ENCODE peak calls at places on chromosomes 7 and 10, in four cellular contexts. R is WTC11, V is H1, W is K562. B is an unnamed sample.

GRCh38 chr10:37976880-37977203 is 395 bp upstream of the ZNF25 start:
- DNase-seq in R (no peak), V (no peak), W (no peak), B (no peak)

GRCh38 chr10:131853610-131853964 is 47.2 kb upstream of the PPP2R2D start:
- DNase-seq in R (no peak), V (no peak), W (no peak), B (no peak)

GRCh38 chr10:20709708-20710107 is 187.4 kb downstream of the NEBL start:
- DNase-seq in R (no peak), V (no peak), W (no peak), B (no peak)

GRCh38 chr7:40753455-40753854 is 618.6 kb downstream of the SUGCT start:
- DNase-seq in R (no peak), V (no peak), W (no peak), B (no peak)

GRCh38 chr10:32650246-32650655 is 204.3 kb downstream of the CCDC7 start:
- DNase-seq in R (no peak), V (no peak), W (no peak), B (no peak)

GRCh38 chr10:1454964-1455363 is 282.4 kb downstream of the ADARB2 start:
- DNase-seq in R (no peak), V (no peak), W (no peak), B (no peak)

GRCh38 chr10:61815505-61815904 is 86.0 kb upstream of the ARID5B start:
- DNase-seq in R (no peak), V (no peak), W (no peak), B (no peak)

GRCh38 chr10:122490786-122491680 is 29.7 kb downstream of the HTRA1 start:
- DNase-seq in R (no peak), V (no peak), W (no peak), B (no peak)

GRCh38 chr7:80637453-80637852 is 989 bp upstream of the CD36 start:
- DNase-seq in R (no peak), V (no peak), W (no peak), B (no peak)

GRCh38 chr7:31066516-31067130 is 14.5 kb downstream of the ADCYAP1R1 start:
- DNase-seq in R (no peak), V (no peak), W (no peak), B (no peak)

GRCh38 chr10:112967200-112967599 is 17.2 kb downstream of the TCF7L2 start:
- DNase-seq in R (no peak), V (no peak), W (no peak), B (no peak)

GRCh38 chr7:120944826-120945562 is 5.6 kb upstream of the ING3 start:
- DNase-seq in R (no peak), V (no peak), W (no peak), B (no peak)

GRCh38 chr7:125436220-125436619 is 506.6 kb upstream of the POT1 start:
- DNase-seq in R (no peak), V (no peak), W (no peak), B (no peak)

GRCh38 chr10:24415455-24416169 is 206.7 kb downstream of the KIAA1217 start:
- DNase-seq in R (peak), V (no peak), W (no peak), B (peak)

GRCh38 chr7:47371733-47372368 is 210.1 kb downstream of the TNS3 start:
- DNase-seq in R (no peak), V (no peak), W (peak), B (peak)

GRCh38 chr7:44977956-44978355 is 859 bp downstream of the MYO1G start:
- DNase-seq in R (no peak), V (no peak), W (no peak), B (no peak)

GRCh38 chr10:75428434-75429158 is 2.8 kb upstream of the LRMDA start:
- DNase-seq in R (no peak), V (no peak), W (no peak), B (no peak)

GRCh38 chr10:79146611-79147130 is 77.9 kb downstream of the ZMIZ1 start:
- DNase-seq in R (no peak), V (no peak), W (no peak), B (no peak)

GRCh38 chr10:37390901-37391300 is 265.5 kb downstream of the ANKRD30A start:
- DNase-seq in R (no peak), V (no peak), W (no peak), B (no peak)

DNA sequence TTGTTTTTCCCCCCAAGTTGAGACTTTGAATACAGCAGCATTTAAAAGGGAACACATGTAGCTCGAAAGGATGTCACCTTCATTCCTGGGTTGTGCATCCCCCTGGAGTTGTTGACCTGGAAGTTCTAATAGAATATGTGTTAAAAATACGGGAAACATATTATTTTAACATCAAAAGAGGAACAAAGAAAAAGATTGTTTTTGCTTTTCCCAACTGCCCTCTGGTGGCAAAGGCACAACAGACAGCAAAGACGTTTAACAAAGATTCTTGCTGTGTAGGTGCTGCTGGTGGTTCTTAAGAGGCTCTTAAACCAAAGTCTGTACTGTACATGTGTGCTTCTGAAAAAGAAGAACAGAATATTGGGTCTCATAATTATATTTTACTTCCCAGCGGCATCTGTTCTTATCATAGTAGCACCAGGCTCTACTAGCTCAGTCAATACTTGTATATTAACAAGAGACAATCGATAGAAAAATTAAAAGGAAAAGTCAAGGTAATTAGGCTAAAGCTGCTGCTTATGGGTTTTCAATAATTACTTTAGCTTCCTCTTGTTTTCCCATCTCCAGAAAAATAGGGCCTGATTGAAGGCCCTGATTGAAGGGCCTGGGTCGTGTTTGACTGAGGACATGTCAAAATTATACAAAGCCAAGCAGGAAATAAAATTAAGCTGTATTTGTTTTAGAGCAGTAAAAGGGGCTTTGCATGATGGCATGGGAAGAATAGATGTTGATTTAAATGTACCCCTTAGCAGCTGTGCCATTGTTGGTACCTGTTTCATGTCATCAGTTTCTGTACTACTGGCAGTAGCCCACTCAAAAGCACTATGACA is 384.2 kb upstream of the LRGUK start:
- DNase-seq in R (no peak), V (no peak), W (no peak), B (peak)
- TF ChIP-seq TEAD4 in R (no peak), V (no peak), W (no peak), B (peak)

DNA sequence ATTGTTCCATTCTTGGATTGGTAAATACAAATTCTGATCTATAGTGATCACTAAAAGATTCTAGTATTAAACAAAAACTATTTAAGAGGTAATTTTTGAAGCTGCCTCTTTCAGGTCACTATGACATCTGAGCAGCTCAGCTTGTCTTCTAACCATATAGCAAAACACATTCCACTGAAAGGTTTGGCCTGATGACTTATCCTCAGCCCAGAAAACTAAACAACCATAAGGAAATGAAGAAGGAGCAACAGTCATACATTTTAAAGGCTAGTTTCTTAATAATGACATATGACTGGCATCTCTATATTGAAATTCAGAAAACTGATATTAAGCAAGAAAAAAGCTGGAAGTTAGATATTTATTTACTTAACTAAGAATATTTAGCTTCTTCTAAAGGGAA is 24.6 kb downstream of the NT5C2 start:
- DNase-seq in R (no peak), V (no peak), W (no peak), B (no peak)
- TF ChIP-seq TEAD4 in R (no peak), V (no peak), W (no peak), B (no peak)

DNA sequence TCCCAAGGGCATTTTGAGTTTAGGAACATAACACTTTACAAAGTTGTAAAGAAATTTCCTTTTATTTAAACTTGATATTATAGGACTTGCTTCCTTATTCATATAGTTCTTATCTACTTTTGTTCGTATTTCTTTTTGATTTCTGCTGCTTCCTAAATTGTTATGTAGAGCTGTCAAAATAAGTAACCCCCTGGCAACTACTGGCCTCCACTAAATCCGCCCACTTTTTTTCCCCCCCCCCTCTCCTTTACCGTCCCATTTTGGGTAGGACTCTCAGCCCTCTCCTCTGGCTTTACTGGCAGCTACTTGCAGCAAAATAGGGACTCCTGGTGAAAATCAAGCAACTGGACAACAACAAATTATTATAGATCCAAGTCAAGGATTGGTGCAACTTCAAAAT is 1.1 kb downstream of the SP4 start:
- DNase-seq in R (no peak), V (no peak), W (no peak), B (no peak)
- TF ChIP-seq TEAD4 in R (no peak), V (no peak), W (no peak), B (no peak)

DNA sequence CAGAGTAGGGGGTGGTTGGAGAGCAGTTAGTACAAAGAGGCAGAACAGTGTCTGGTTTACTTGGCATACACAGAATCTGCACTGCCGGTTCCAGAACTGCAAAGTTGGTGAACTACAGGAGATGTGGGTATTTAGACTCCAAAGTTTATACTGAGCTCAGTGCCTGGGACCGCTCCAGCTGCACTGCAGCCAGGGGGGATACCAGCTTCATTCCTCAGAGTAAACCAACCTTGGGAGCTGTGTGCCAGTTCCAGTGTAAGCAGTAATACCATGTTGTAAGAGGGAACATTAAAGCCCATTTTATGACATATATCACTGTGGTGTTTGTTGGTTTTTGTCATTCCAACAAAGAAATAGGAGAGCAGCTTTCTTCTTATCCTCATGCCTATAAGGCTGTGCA is 23.4 kb downstream of the LOXL4 start:
- DNase-seq in R (no peak), V (no peak), W (no peak), B (no peak)
- TF ChIP-seq TEAD4 in R (no peak), V (no peak), W (no peak), B (no peak)

DNA sequence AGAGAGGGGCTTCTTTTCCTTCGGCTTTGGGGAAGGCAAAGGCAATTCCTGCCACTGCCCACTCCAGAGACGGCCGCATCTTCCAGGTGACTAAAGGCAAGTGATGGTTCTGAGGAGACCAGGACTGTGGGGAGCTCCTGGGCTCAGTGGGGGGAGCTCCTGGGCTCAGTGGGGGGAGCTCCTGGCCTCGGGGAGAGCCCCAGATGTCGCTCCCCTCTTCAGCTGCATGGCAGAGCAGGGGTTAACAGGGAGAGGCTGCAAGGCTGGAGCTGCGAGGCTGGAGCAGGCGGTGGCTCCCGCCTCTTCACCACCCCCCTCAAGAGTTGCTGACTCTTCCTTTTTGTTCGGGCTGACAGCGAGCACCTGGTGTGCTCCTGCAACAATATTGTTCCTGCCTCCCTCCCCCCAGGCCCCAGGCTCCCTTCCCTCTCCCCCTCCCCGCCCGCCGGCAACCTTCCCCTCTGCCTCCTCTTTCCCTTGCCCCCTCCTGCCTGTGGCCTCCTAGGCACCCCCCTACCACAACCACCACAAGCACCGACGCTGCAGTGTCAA is 56.3 kb upstream of the LBX1 start:
- DNase-seq in R (peak), V (peak), W (no peak), B (no peak)
- TF ChIP-seq TEAD4 in R (no peak), V (peak), W (no peak), B (no peak)